ENCODE peak calls at places on chromosomes 11 and 22, in five cellular contexts. D is A549, M is endothelial cell of umbilical vein, P is PC-3, G is mesendoderm. E is an unnamed sample.

GRCh38 chr22:23014250-23014649 is 56.1 kb upstream of the GNAZ start:
- DNase-seq in D (no peak), M (no peak), P (no peak), G (no peak), E (no peak)

GRCh38 chr22:31039393-31039792 is 41.7 kb upstream of the SMTN start:
- DNase-seq in D (no peak), M (no peak), P (no peak), G (no peak), E (no peak)

GRCh38 chr11:35178862-35179261 is 39.9 kb downstream of the CD44 start:
- DNase-seq in D (no peak), M (no peak), P (peak), G (no peak), E (no peak)

GRCh38 chr22:23970816-23971482 is 3.3 kb downstream of the DDT start:
- DNase-seq in D (no peak), M (no peak), P (no peak), G (no peak), E (no peak)

GRCh38 chr11:35765211-35765610 is 102.6 kb downstream of the TRIM44 start:
- DNase-seq in D (no peak), M (no peak), P (no peak), G (no peak), E (no peak)

GRCh38 chr22:48179571-48180546 is 1417.4 kb downstream of the TBC1D22A start:
- DNase-seq in D (no peak), M (no peak), P (no peak), G (no peak), E (no peak)

GRCh38 chr22:19463491-19464469 is 15.2 kb downstream of the UFD1 start:
- DNase-seq in D (no peak), M (no peak), P (no peak), G (no peak), E (peak)

GRCh38 chr11:1373536-1374214 is 16.1 kb upstream of the BRSK2 start:
- DNase-seq in D (no peak), M (no peak), P (no peak), G (no peak), E (peak)

GRCh38 chr11:66278396-66279091 is 569 bp downstream of the CNIH2 start:
- DNase-seq in D (peak), M (no peak), P (peak), G (peak), E (no peak)

DNA sequence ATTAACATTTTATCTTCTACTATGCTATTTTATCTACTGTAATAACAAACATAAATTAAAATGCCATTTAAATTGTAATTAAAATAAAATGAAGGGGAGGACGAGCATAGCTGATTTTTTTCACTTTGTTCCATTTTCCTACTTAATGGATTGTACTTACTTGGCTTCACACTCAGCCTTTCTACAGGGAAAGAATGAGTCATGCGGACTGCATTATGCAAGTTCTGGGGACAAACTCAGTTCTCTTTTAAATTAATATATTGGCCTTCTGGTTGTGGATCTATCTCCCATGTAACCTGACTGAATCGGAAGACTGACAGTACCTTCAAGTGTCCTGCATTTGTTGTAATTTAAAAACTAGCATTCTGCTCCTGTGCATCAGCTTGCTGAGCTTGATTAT is 12.3 kb downstream of the OR8D1 start:
- DNase-seq in D (no peak), M (peak), P (peak), G (peak), E (peak)
- H3K4me3 ChIP-seq in D (no peak), M (no peak), P (no peak), G (no peak), E (no peak)

DNA sequence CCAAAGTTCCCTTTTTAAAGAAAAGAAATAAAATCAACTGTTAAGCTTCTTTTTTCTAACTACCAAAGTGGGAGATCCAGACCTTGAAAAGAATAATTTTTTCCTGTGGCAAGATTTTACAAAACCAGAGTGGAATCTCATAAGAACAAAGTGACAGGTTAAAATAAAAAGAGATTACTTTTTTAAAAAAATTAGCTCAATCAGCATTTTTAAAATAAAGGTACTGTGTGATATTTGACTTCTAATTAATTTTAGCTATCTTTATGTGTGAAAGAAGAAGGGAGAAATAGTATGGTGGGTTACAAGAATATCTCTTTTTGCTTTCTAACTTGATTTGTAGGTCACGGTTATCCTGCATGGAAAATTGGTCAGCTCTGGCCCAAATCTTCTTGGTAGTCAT is 92.8 kb upstream of the ALKBH3 start:
- DNase-seq in D (no peak), M (no peak), P (no peak), G (no peak), E (no peak)
- H3K27ac ChIP-seq in D (no peak), M (no peak), P (no peak), G (no peak), E (no peak)

DNA sequence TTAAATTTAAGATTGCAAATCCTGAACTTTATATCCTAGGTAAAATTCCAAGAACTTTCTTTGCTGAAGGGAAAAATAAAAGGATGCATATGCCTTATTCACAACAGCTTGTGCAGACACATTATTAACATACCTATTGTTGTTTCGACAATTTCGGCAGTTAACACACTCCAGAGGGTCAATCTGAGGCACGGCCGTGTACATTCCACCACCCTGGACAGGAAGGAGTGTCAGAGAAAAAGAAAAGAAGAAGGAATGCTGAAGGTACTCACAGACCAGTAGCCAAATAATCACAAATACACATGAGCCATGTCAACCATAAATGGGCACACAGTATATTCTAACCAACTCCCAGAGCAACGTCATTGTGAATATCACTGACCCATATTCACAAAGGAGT is 32.3 kb downstream of the VSIG10L2 start:
- DNase-seq in D (no peak), M (no peak), P (no peak), G (no peak), E (no peak)
- H3K4me2 ChIP-seq in D (no peak), M (no peak), P (no peak), G (no peak), E (no peak)

GRCh38 chr11:62575156-62575555 is 1.5 kb upstream of the EEF1G start:
- DNase-seq in D (no peak), M (no peak), P (no peak), G (no peak), E (no peak)
- H3K4me3 ChIP-seq in D (no peak), M (peak), P (peak), G (no peak), E (peak)

GRCh38 chr11:79097279-79097875 is 343.5 kb downstream of the TENM4 start:
- DNase-seq in D (no peak), M (no peak), P (no peak), G (no peak), E (peak)
- H3K27ac ChIP-seq in D (no peak), M (no peak), P (no peak), G (no peak), E (no peak)

GRCh38 chr11:77375114-77375513 is 73.6 kb upstream of the GDPD4 start:
- DNase-seq in D (no peak), M (no peak), P (peak), G (no peak), E (peak)

GRCh38 chr11:77374611-77375031 is 73.1 kb upstream of the GDPD4 start:
- DNase-seq in D (no peak), M (no peak), P (peak), G (no peak), E (peak)

GRCh38 chr11:77379917-77380316 is 78.4 kb upstream of the GDPD4 start:
- DNase-seq in D (no peak), M (no peak), P (no peak), G (no peak), E (no peak)

GRCh38 chr11:77379253-77379652 is 77.8 kb upstream of the GDPD4 start:
- DNase-seq in D (no peak), M (no peak), P (peak), G (no peak), E (peak)

GRCh38 chr11:77377734-77378133 is 76.2 kb upstream of the GDPD4 start:
- DNase-seq in D (no peak), M (peak), P (no peak), G (no peak), E (no peak)
- H3K4me2 ChIP-seq in D (no peak), M (peak), P (no peak), G (no peak), E (no peak)

GRCh38 chr11:27013741-27014415 is 20.0 kb downstream of the FIBIN start:
- DNase-seq in D (no peak), M (no peak), P (no peak), G (peak), E (peak)

GRCh38 chr11:27008811-27009535 is 15.1 kb downstream of the FIBIN start:
- DNase-seq in D (no peak), M (no peak), P (no peak), G (no peak), E (peak)

GRCh38 chr11:27011560-27012253 is 17.8 kb downstream of the FIBIN start:
- DNase-seq in D (no peak), M (no peak), P (no peak), G (peak), E (no peak)

GRCh38 chr11:27012254-27012921 is 18.5 kb downstream of the FIBIN start:
- DNase-seq in D (no peak), M (peak), P (no peak), G (peak), E (peak)
- H3K4me3 ChIP-seq in D (no peak), M (no peak), P (no peak), G (no peak), E (no peak)

E was measured in astrocyte.